ENCODE peak calls at places on chromosomes 6 and 20, in six cellular contexts. H, S, N, K, I and Y are unnamed samples.

GRCh38 chr20:9068232-9068781 is 580 bp upstream of the PLCB4 start:
- DNase-seq in H (no peak), S (no peak), N (no peak), K (peak), I (no peak), Y (peak)

GRCh38 chr20:219290-220115 is 7.6 kb upstream of the DEFB129 start:
- DNase-seq in H (peak), S (no peak), N (peak), K (no peak), I (peak), Y (no peak)

GRCh38 chr6:157981395-157982296 is at the start of gene SYNJ2:
- DNase-seq in H (peak), S (peak), N (peak), K (peak), I (peak), Y (peak)

GRCh38 chr6:101747711-101748110 is 354.2 kb downstream of the GRIK2 start:
- DNase-seq in H (no peak), S (no peak), N (no peak), K (no peak), I (no peak), Y (no peak)

GRCh38 chr6:142236686-142237085 is 65.1 kb upstream of the ADGRG6 start:
- DNase-seq in H (no peak), S (no peak), N (no peak), K (no peak), I (no peak), Y (no peak)

GRCh38 chr20:36118372-36118771 is 36.2 kb upstream of the EPB41L1 start:
- DNase-seq in H (no peak), S (no peak), N (no peak), K (no peak), I (no peak), Y (no peak)

GRCh38 chr6:39696986-39697788 is 28.0 kb downstream of the KIF6 start:
- DNase-seq in H (no peak), S (no peak), N (no peak), K (no peak), I (no peak), Y (no peak)

GRCh38 chr6:83215131-83216047 is 22.2 kb downstream of the RWDD2A start:
- DNase-seq in H (peak), S (no peak), N (peak), K (peak), I (peak), Y (no peak)

GRCh38 chr6:144912474-144912873 is 627.3 kb downstream of the UTRN start:
- DNase-seq in H (peak), S (no peak), N (peak), K (no peak), I (peak), Y (no peak)

GRCh38 chr20:618980-619379 is 8.9 kb upstream of the TCF15 start:
- DNase-seq in H (no peak), S (no peak), N (no peak), K (no peak), I (no peak), Y (no peak)

GRCh38 chr20:17895641-17896246 is 72.8 kb downstream of the SNX5 start:
- DNase-seq in H (no peak), S (no peak), N (peak), K (peak), I (peak), Y (peak)

GRCh38 chr20:45946149-45946970 is 11.9 kb downstream of the PCIF1 start:
- DNase-seq in H (no peak), S (peak), N (peak), K (no peak), I (peak), Y (peak)

GRCh38 chr6:15893556-15894253 is 230.9 kb upstream of the DTNBP1 start:
- DNase-seq in H (peak), S (no peak), N (peak), K (no peak), I (peak), Y (no peak)

GRCh38 chr6:109300874-109301273 is 81.4 kb downstream of the CD164 start:
- DNase-seq in H (no peak), S (no peak), N (no peak), K (no peak), I (no peak), Y (no peak)

GRCh38 chr6:13299403-13299821 is 28.9 kb downstream of the TBC1D7 start:
- DNase-seq in H (no peak), S (no peak), N (no peak), K (no peak), I (no peak), Y (no peak)

GRCh38 chr6:170291271-170292110 is 613 bp upstream of the DLL1 start:
- DNase-seq in H (peak), S (no peak), N (no peak), K (peak), I (peak), Y (peak)

GRCh38 chr20:57688864-57689263 is 21.0 kb downstream of the PMEPA1 start:
- DNase-seq in H (no peak), S (no peak), N (peak), K (peak), I (no peak), Y (no peak)

GRCh38 chr6:136822051-136822378 is 377 bp upstream of the PEX7 start:
- DNase-seq in H (no peak), S (no peak), N (peak), K (no peak), I (no peak), Y (no peak)

GRCh38 chr6:72218125-72218524 is 331.8 kb downstream of the RIMS1 start:
- DNase-seq in H (peak), S (no peak), N (peak), K (no peak), I (peak), Y (no peak)

GRCh38 chr6:21079468-21080048 is 514.0 kb upstream of the SOX4 start:
- DNase-seq in H (no peak), S (no peak), N (peak), K (no peak), I (no peak), Y (no peak)

GRCh38 chr6:130223508-130223907 is 757 bp upstream of the SAMD3 start:
- DNase-seq in H (no peak), S (peak), N (peak), K (no peak), I (peak), Y (no peak)

GRCh38 chr6:10351678-10352220 is 63.1 kb downstream of the TFAP2A start:
- DNase-seq in H (no peak), S (no peak), N (no peak), K (no peak), I (peak), Y (no peak)

GRCh38 chr20:33658929-33659328 is 3.2 kb upstream of the C20orf144 start:
- DNase-seq in H (no peak), S (no peak), N (no peak), K (no peak), I (no peak), Y (no peak)